ENCODE peak calls at places on chromosomes 2 and 18, in seven cellular contexts. J is GM12878, R is hepatocyte, Y is GM23248, N is MM.1S, L is fibroblast of lung, V is OCI-LY7. X is an unnamed sample.

GRCh38 chr2:101988541-101988940 is 3.2 kb upstream of the IL1R2 start:
- DNase-seq in J (no peak), R (no peak), Y (no peak), N (no peak), L (no peak), V (no peak), X (no peak)

GRCh38 chr18:23735021-23735464 is 45.8 kb downstream of the LAMA3 start:
- DNase-seq in J (no peak), R (no peak), Y (no peak), N (no peak), L (peak), V (no peak), X (no peak)

GRCh38 chr2:55992465-55992864 is 68.9 kb upstream of the EFEMP1 start:
- DNase-seq in J (no peak), R (peak), Y (peak), N (no peak), L (peak), V (no peak), X (no peak)

GRCh38 chr2:119958642-119959268 is 54.1 kb upstream of the EPB41L5 start:
- DNase-seq in J (no peak), R (no peak), Y (peak), N (no peak), L (peak), V (no peak), X (no peak)

GRCh38 chr2:187299122-187299906 is 148.7 kb downstream of the CALCRL start:
- DNase-seq in J (no peak), R (no peak), Y (peak), N (peak), L (peak), V (no peak), X (no peak)

GRCh38 chr2:1286929-1287328 is 126.3 kb upstream of the TPO start:
- DNase-seq in J (no peak), R (no peak), Y (no peak), N (no peak), L (no peak), V (no peak), X (no peak)

GRCh38 chr2:123870877-123871276 is 154.2 kb upstream of the CNTNAP5 start:
- DNase-seq in J (no peak), R (no peak), Y (no peak), N (no peak), L (no peak), V (no peak), X (no peak)

GRCh38 chr2:235432741-235433520 is 60.9 kb upstream of the AGAP1 start:
- DNase-seq in J (no peak), R (no peak), Y (no peak), N (peak), L (no peak), V (no peak), X (no peak)

GRCh38 chr2:203533696-203534471 is 1.2 kb downstream of the RAPH1 start:
- DNase-seq in J (no peak), R (peak), Y (peak), N (peak), L (peak), V (peak), X (no peak)

GRCh38 chr18:59516356-59517155 is 157.5 kb upstream of the LMAN1 start:
- DNase-seq in J (no peak), R (peak), Y (peak), N (no peak), L (peak), V (no peak), X (no peak)

GRCh38 chr18:59512025-59512710 is 153.1 kb upstream of the LMAN1 start:
- DNase-seq in J (no peak), R (no peak), Y (no peak), N (no peak), L (no peak), V (no peak), X (no peak)

GRCh38 chr18:59517446-59518171 is 158.5 kb upstream of the LMAN1 start:
- DNase-seq in J (no peak), R (peak), Y (peak), N (no peak), L (no peak), V (no peak), X (no peak)

GRCh38 chr18:59514193-59514592 is 155.1 kb upstream of the LMAN1 start:
- DNase-seq in J (no peak), R (peak), Y (peak), N (no peak), L (peak), V (no peak), X (no peak)

GRCh38 chr18:59515147-59515546 is 156.1 kb upstream of the LMAN1 start:
- DNase-seq in J (no peak), R (no peak), Y (no peak), N (no peak), L (no peak), V (no peak), X (no peak)
- H3K4me2 ChIP-seq in J (no peak), R (no peak), Y (no peak), N (no peak), L (peak), V (no peak), X (no peak)

DNA sequence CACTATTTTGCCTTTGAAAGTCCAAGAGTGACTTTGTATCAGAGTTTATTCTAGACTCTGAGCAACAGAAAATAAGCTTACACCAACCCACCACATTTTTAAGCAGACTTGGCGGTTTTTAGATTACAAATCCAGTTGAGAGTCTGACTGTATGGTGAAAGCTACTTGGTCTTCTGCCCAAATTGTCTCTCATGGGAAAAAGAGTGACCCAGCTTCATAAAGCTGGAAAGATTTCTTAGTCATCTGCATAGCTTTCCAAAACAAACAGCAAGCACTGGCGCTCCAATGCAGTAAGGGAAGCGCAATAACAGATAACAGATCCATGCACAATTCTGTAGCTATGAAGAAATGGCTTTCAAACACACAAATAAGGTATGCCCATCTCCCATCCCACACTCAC is 7.1 kb downstream of the DSG1 start:
- DNase-seq in J (no peak), R (peak), Y (peak), N (no peak), L (peak), V (no peak), X (no peak)
- H3K4me2 ChIP-seq in J (no peak), R (no peak), Y (no peak), N (no peak), L (no peak), V (no peak), X (no peak)

GRCh38 chr2:226776104-226776503 is 23.5 kb downstream of the IRS1 start:
- DNase-seq in J (no peak), R (no peak), Y (no peak), N (no peak), L (no peak), V (no peak), X (no peak)
- H3K4me2 ChIP-seq in J (no peak), R (no peak), Y (no peak), N (no peak), L (no peak), V (no peak), X (no peak)

GRCh38 chr18:36493349-36494281 is 196.1 kb downstream of the FHOD3 start:
- DNase-seq in J (no peak), R (peak), Y (peak), N (no peak), L (no peak), V (no peak), X (peak)
- H3K4me2 ChIP-seq in J (no peak), R (no peak), Y (no peak), N (no peak), L (no peak), V (no peak), X (peak)

GRCh38 chr2:237264480-237265219 is 149.3 kb downstream of the COL6A3 start:
- DNase-seq in J (no peak), R (no peak), Y (peak), N (no peak), L (peak), V (no peak), X (no peak)
- H3K4me2 ChIP-seq in J (no peak), R (no peak), Y (peak), N (no peak), L (peak), V (no peak), X (no peak)

DNA sequence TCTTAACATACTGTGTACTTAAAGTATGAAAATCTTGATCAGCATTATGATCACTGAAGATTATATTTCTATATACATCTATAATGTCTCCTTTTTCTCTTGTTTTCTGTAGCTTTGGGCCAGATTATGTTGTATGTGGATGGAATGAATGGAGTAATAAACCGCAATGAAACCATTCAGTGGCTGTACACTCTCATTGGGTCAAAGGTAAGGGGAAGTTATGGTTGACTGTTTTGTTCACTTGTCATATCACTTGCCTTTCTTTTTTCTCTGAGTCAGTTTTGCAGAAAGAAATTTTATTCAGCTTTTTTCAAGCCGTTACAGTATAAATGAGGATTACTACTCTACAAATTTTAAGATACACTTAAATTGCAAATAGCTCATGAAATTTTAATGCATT is 252.5 kb downstream of the TPGS2 start:
- DNase-seq in J (no peak), R (no peak), Y (no peak), N (no peak), L (no peak), V (no peak), X (no peak)
- H3K4me2 ChIP-seq in J (no peak), R (no peak), Y (no peak), N (no peak), L (no peak), V (no peak), X (no peak)

GRCh38 chr18:57538614-57539013 is 47.9 kb downstream of the FECH start:
- DNase-seq in J (no peak), R (no peak), Y (no peak), N (no peak), L (no peak), V (no peak), X (no peak)

GRCh38 chr18:57532987-57533386 is 53.5 kb downstream of the FECH start:
- DNase-seq in J (no peak), R (no peak), Y (no peak), N (no peak), L (peak), V (no peak), X (no peak)

GRCh38 chr18:57533399-57533884 is 53.1 kb downstream of the FECH start:
- DNase-seq in J (no peak), R (no peak), Y (no peak), N (no peak), L (peak), V (no peak), X (no peak)

GRCh38 chr18:57534535-57534934 is 52.0 kb downstream of the FECH start:
- DNase-seq in J (no peak), R (peak), Y (no peak), N (no peak), L (no peak), V (no peak), X (no peak)

GRCh38 chr18:57533901-57534300 is 52.6 kb downstream of the FECH start:
- DNase-seq in J (no peak), R (no peak), Y (no peak), N (no peak), L (no peak), V (no peak), X (no peak)
- H3K4me2 ChIP-seq in J (no peak), R (no peak), Y (no peak), N (no peak), L (no peak), V (no peak), X (no peak)

GRCh38 chr2:163306647-163307046 is 429.2 kb downstream of the FIGN start:
- DNase-seq in J (no peak), R (no peak), Y (no peak), N (no peak), L (no peak), V (no peak), X (no peak)

DNA sequence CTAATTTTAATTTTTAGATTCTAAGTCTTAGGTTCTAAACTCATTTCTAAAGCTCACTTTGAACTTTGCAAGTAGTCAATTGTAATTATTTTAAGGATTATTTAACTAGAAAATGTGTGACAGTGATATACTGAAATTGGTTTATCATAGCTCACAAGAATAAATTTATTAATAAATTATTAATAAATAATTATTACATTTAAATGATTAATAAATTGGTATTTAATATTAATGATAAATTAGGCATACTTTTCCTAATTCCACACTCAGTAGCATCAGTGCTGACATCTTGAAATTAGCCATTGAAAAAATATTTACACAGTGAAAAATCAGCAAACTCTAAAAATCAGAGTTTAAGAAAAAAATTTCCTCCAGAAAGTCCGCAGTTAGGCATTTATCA is 433.7 kb downstream of the FIGN start:
- DNase-seq in J (no peak), R (no peak), Y (no peak), N (no peak), L (no peak), V (no peak), X (no peak)
- H3K4me2 ChIP-seq in J (no peak), R (no peak), Y (no peak), N (no peak), L (no peak), V (no peak), X (no peak)

GRCh38 chr2:136086253-136087016 is 31.5 kb downstream of the CXCR4 start:
- DNase-seq in J (no peak), R (no peak), Y (no peak), N (no peak), L (no peak), V (no peak), X (no peak)
- H3K4me2 ChIP-seq in J (no peak), R (no peak), Y (no peak), N (no peak), L (no peak), V (no peak), X (no peak)